ENCODE peak calls at places on chromosomes 1 and 21, in eight cellular contexts. P is ELR; N is NCI-H345; F is astrocyte of the spinal cord; E is NB4; W is stimulated activated CD4-positive, alpha-beta T cell treated with anti-CD3 and anti-CD28 coated beads, Interleukin-1b, Interleukin-23, amount 100 ng/mL, for 1 hour; S is posterior vena cava; J is heart right ventricle. L is an unnamed sample.

GRCh38 chr1:29453502-29454240 is 217.3 kb downstream of the PTPRU start:
- DNase-seq in P (peak; percentile 74), N (no peak), F (peak; percentile 12), E (peak; percentile 68), W (no peak), S (no peak), J (no peak), L (peak; percentile 53)

GRCh38 chr1:26945138-26945537 is 15.1 kb downstream of the KDF1 start:
- DNase-seq in P (no peak), N (no peak), F (no peak), E (no peak), W (no peak), S (no peak), J (no peak), L (no peak)

GRCh38 chr21:42093991-42094417 is 22.9 kb downstream of the UMODL1 start:
- DNase-seq in P (peak; percentile 95), N (no peak), F (peak; percentile 96), E (no peak), W (no peak), S (peak; percentile 80), J (no peak), L (no peak)

GRCh38 chr1:15261155-15262002 is 14.4 kb downstream of the FHAD1 start:
- DNase-seq in P (peak; percentile 10), N (no peak), F (no peak), E (peak; percentile 71), W (no peak), S (peak; percentile 83), J (no peak), L (no peak)

GRCh38 chr1:235883261-235883927 is 16.7 kb upstream of the LYST start:
- DNase-seq in P (peak; percentile 89), N (no peak), F (peak; percentile 95), E (peak; percentile 29), W (no peak), S (peak; percentile 97), J (peak; percentile 79), L (peak; percentile 92)

GRCh38 chr1:166040223-166040622 is 126.6 kb downstream of the FAM78B start:
- DNase-seq in P (no peak), N (no peak), F (no peak), E (no peak), W (no peak), S (no peak), J (no peak), L (no peak)

GRCh38 chr21:44365967-44366585 is 12.7 kb downstream of the TRPM2 start:
- DNase-seq in P (no peak), N (no peak), F (no peak), E (no peak), W (no peak), S (peak; percentile 66), J (no peak), L (no peak)

GRCh38 chr21:28781602-28782274 is 210.9 kb downstream of the LTN1 start:
- DNase-seq in P (peak; percentile 51), N (no peak), F (no peak), E (peak; percentile 28), W (no peak), S (no peak), J (no peak), L (no peak)

GRCh38 chr1:56436338-56436695 is 143.0 kb downstream of the PLPP3 start:
- DNase-seq in P (no peak), N (no peak), F (no peak), E (no peak), W (no peak), S (no peak), J (no peak), L (no peak)

GRCh38 chr1:61170328-61171238 is 88.2 kb downstream of the NFIA start:
- DNase-seq in P (peak; percentile 5), N (no peak), F (no peak), E (no peak), W (no peak), S (no peak), J (no peak), L (no peak)

GRCh38 chr21:43703068-43703880 is 15.7 kb upstream of the PDXK start:
- DNase-seq in P (peak; percentile 17), N (no peak), F (peak; percentile 61), E (peak; percentile 91), W (no peak), S (no peak), J (peak; percentile 70), L (no peak)

GRCh38 chr1:247417786-247418185 is 1.8 kb downstream of the NLRP3 start:
- DNase-seq in P (no peak), N (no peak), F (no peak), E (peak; percentile 70), W (no peak), S (no peak), J (no peak), L (no peak)

GRCh38 chr1:22105611-22106207 is 37.2 kb downstream of the WNT4 start:
- DNase-seq in P (peak; percentile 64), N (peak; percentile 50), F (peak; percentile 70), E (peak; percentile 68), W (no peak), S (no peak), J (no peak), L (no peak)

GRCh38 chr1:244339776-244340175 is 111.9 kb downstream of the ADSS2 start:
- DNase-seq in P (no peak), N (no peak), F (no peak), E (no peak), W (no peak), S (no peak), J (no peak), L (no peak)

GRCh38 chr1:221712776-221713431 is 29.0 kb downstream of the DUSP10 start:
- DNase-seq in P (peak; percentile 46), N (no peak), F (no peak), E (peak; percentile 89), W (peak; percentile 47), S (no peak), J (peak; percentile 11), L (no peak)

GRCh38 chr1:177181631-177182291 is 11.0 kb downstream of the BRINP2 start:
- DNase-seq in P (peak; percentile 66), N (peak; percentile 78), F (peak; percentile 45), E (peak; percentile 65), W (no peak), S (peak; percentile 85), J (peak; percentile 52), L (no peak)

GRCh38 chr1:42935313-42935624 is 23.4 kb downstream of the SLC2A1 start:
- DNase-seq in P (no peak), N (no peak), F (no peak), E (no peak), W (no peak), S (peak; percentile 75), J (no peak), L (peak; percentile 76)

GRCh38 chr1:226223786-226224244 is 351 bp downstream of the MIXL1 start:
- DNase-seq in P (peak; percentile 16), N (no peak), F (peak; percentile 7), E (no peak), W (no peak), S (no peak), J (no peak), L (no peak)

GRCh38 chr1:9146156-9146555 is 17.3 kb upstream of the GPR157 start:
- DNase-seq in P (no peak), N (no peak), F (no peak), E (no peak), W (no peak), S (peak; percentile 62), J (no peak), L (no peak)

GRCh38 chr1:160177231-160177630 is 13.1 kb upstream of the CASQ1 start:
- DNase-seq in P (no peak), N (no peak), F (no peak), E (no peak), W (no peak), S (no peak), J (no peak), L (no peak)

GRCh38 chr1:28296401-28297220 is 32.2 kb upstream of the MED18 start:
- DNase-seq in P (peak; percentile 25), N (no peak), F (peak; percentile 15), E (no peak), W (no peak), S (peak; percentile 54), J (no peak), L (no peak)

GRCh38 chr1:116720406-116721071 is 33.7 kb upstream of the CD2 start:
- DNase-seq in P (no peak), N (no peak), F (no peak), E (no peak), W (no peak), S (no peak), J (no peak), L (no peak)

GRCh38 chr1:6359568-6360496 is 33.7 kb downstream of the ACOT7 start:
- DNase-seq in P (peak; percentile 30), N (no peak), F (peak; percentile 50), E (peak; percentile 70), W (no peak), S (peak; percentile 90), J (peak; percentile 59), L (peak; percentile 83)

GRCh38 chr1:226677121-226678020 is 61.7 kb downstream of the ITPKB start:
- DNase-seq in P (peak; percentile 63), N (no peak), F (peak; percentile 70), E (peak; percentile 70), W (peak; percentile 49), S (peak; percentile 93), J (peak; percentile 74), L (peak; percentile 92)

GRCh38 chr1:15411593-15412487 is 2.2 kb downstream of the EFHD2 start:
- DNase-seq in P (peak; percentile 61), N (no peak), F (no peak), E (peak; percentile 95), W (no peak), S (peak; percentile 88), J (peak; percentile 54), L (peak; percentile 95)

GRCh38 chr1:13430495-13430894 is 20.2 kb downstream of the PRAMEF20 start:
- DNase-seq in P (no peak), N (no peak), F (no peak), E (no peak), W (no peak), S (no peak), J (no peak), L (no peak)

GRCh38 chr21:36718951-36719501 is 20.1 kb downstream of the SIM2 start:
- DNase-seq in P (peak; percentile 46), N (no peak), F (no peak), E (no peak), W (no peak), S (peak; percentile 72), J (no peak), L (peak; percentile 54)

GRCh38 chr1:171800850-171801249 is 19.4 kb downstream of the METTL13 start:
- DNase-seq in P (no peak), N (no peak), F (no peak), E (no peak), W (no peak), S (no peak), J (no peak), L (no peak)

GRCh38 chr1:221708987-221709386 is 32.9 kb downstream of the DUSP10 start:
- DNase-seq in P (no peak), N (peak; percentile 97), F (peak; percentile 84), E (peak; percentile 69), W (peak; percentile 22), S (no peak), J (peak; percentile 9), L (no peak)

GRCh38 chr1:198876371-198876871 is 237.6 kb downstream of the PTPRC start:
- DNase-seq in P (no peak), N (peak; percentile 74), F (peak; percentile 34), E (no peak), W (no peak), S (no peak), J (no peak), L (no peak)

GRCh38 chr1:77888429-77889239 is at the start of gene NEXN:
- DNase-seq in P (peak; percentile 73), N (peak; percentile 29), F (peak; percentile 89), E (peak; percentile 54), W (no peak), S (peak; percentile 94), J (peak; percentile 84), L (peak; percentile 90)

GRCh38 chr1:104780470-104781078 is 1030.9 kb downstream of the AMY1C start:
- DNase-seq in P (peak; percentile 27), N (peak; percentile 65), F (peak; percentile 25), E (peak; percentile 44), W (no peak), S (no peak), J (no peak), L (no peak)

GRCh38 chr1:3541930-3542329 is 69.4 kb downstream of the MEGF6 start:
- DNase-seq in P (no peak), N (no peak), F (no peak), E (no peak), W (no peak), S (no peak), J (no peak), L (no peak)

GRCh38 chr1:22500476-22500875 is 48.8 kb downstream of the ZBTB40 start:
- DNase-seq in P (peak; percentile 58), N (no peak), F (peak; percentile 68), E (no peak), W (no peak), S (no peak), J (peak; percentile 21), L (no peak)

L was measured in cardiac septum.